ENCODE peak calls at places on chromosomes 11 and 22, in five cellular contexts. Q, M, T, S and E are unnamed samples.
A peak's percentile ranks its signal among the peaks of the same experiment; 100 is the strongest.

GRCh38 chr11:125603207-125603606 is 10.6 kb downstream of the STT3A start:
- DNase-seq in Q (no peak), M (no peak), S (no peak), T (no peak), E (no peak)

GRCh38 chr11:12001152-12001551 is 7.3 kb downstream of the DKK3 start:
- DNase-seq in T (no peak), M (no peak), S (no peak), Q (no peak), E (no peak)

GRCh38 chr11:127133061-127133460 is 132.5 kb upstream of the KIRREL3 start:
- DNase-seq in T (no peak), S (peak; percentile 82), Q (no peak), M (no peak), E (no peak)

GRCh38 chr22:44550666-44551491 is 52.8 kb upstream of the RTL6 start:
- DNase-seq in M (no peak), T (no peak), S (no peak), Q (peak; percentile 16), E (no peak)

GRCh38 chr11:44445500-44446340 is 119.7 kb upstream of the CD82 start:
- DNase-seq in M (no peak), T (no peak), Q (peak; percentile 5), S (peak; percentile 92), E (no peak)

GRCh38 chr22:44442856-44443595 is 55.0 kb downstream of the RTL6 start:
- DNase-seq in Q (no peak), S (no peak), M (no peak), T (no peak), E (no peak)

GRCh38 chr11:132158696-132159095 is 788.3 kb downstream of the NTM start:
- DNase-seq in M (no peak), T (no peak), Q (no peak), S (no peak), E (no peak)

GRCh38 chr11:29634744-29635143 is 382.1 kb downstream of the KCNA4 start:
- DNase-seq in S (no peak), T (no peak), M (no peak), Q (no peak), E (no peak)

GRCh38 chr11:124113890-124114289 is 1.4 kb upstream of the VWA5A start:
- DNase-seq in S (peak; percentile 17), Q (no peak), T (no peak), M (no peak), E (no peak)

GRCh38 chr11:282171-282570 is 4.0 kb downstream of the NLRP6 start:
- DNase-seq in T (no peak), M (no peak), S (no peak), Q (no peak), E (no peak)

GRCh38 chr11:104873252-104873651 is 25.0 kb downstream of the CASP12 start:
- DNase-seq in S (peak; percentile 13), T (peak; percentile 7), Q (no peak), M (peak; percentile 7), E (no peak)

GRCh38 chr11:70298243-70298915 is 27.9 kb downstream of the PPFIA1 start:
- DNase-seq in Q (no peak), M (no peak), S (no peak), T (no peak), E (no peak)

GRCh38 chr11:12693485-12694181 is 19.4 kb downstream of the TEAD1 start:
- DNase-seq in Q (peak; percentile 83), S (peak; percentile 54), T (no peak), M (peak; percentile 22), E (no peak)

GRCh38 chr11:134529212-134530096 is 117.4 kb upstream of the B3GAT1 start:
- DNase-seq in S (no peak), M (no peak), Q (no peak), T (no peak), E (no peak)

GRCh38 chr11:130325691-130326090 is 11.0 kb upstream of the ZBTB44 start:
- DNase-seq in S (no peak), T (no peak), Q (no peak), M (no peak), E (no peak)

GRCh38 chr11:73252577-73253191 is 19.5 kb upstream of the P2RY6 start:
- DNase-seq in M (peak; percentile 42), Q (peak; percentile 58), S (peak; percentile 62), T (no peak), E (peak; percentile 66)

GRCh38 chr22:19903031-19903430 is 38.5 kb upstream of the COMT start:
- DNase-seq in Q (no peak), M (no peak), S (no peak), T (no peak), E (no peak)

GRCh38 chr11:112457532-112457931 is 196.9 kb upstream of the PLET1 start:
- DNase-seq in T (no peak), Q (no peak), M (no peak), S (no peak), E (no peak)

GRCh38 chr11:3001496-3001895 is 9.4 kb upstream of the NAP1L4 start:
- DNase-seq in Q (no peak), S (no peak), M (no peak), T (no peak), E (no peak)

GRCh38 chr11:34750692-34751405 is 130.0 kb downstream of the EHF start:
- DNase-seq in Q (no peak), T (no peak), M (no peak), S (no peak), E (no peak)

GRCh38 chr11:108596701-108597100 is 3.1 kb upstream of the EXPH5 start:
- DNase-seq in T (no peak), S (no peak), Q (no peak), M (no peak), E (no peak)

GRCh38 chr11:107490836-107491235 is 33.2 kb upstream of the CWF19L2 start:
- DNase-seq in Q (no peak), S (no peak), M (no peak), T (no peak), E (no peak)

GRCh38 chr22:48287031-48287430 is 1524.6 kb downstream of the TBC1D22A start:
- DNase-seq in S (no peak), Q (peak; percentile 25), T (no peak), M (no peak), E (no peak)

GRCh38 chr11:92667446-92668165 is 301.8 kb upstream of the MTNR1B start:
- DNase-seq in T (no peak), M (no peak), S (peak; percentile 56), Q (no peak), E (no peak)

GRCh38 chr11:11592146-11592684 is 29.6 kb downstream of the GALNT18 start:
- DNase-seq in Q (no peak), S (no peak), T (no peak), M (no peak), E (no peak)

GRCh38 chr22:21923163-21923561 is 29.5 kb downstream of the PPM1F start:
- DNase-seq in T (no peak), M (no peak), S (no peak), Q (no peak), E (no peak)

GRCh38 chr11:45617886-45618601 is 47.4 kb downstream of the CHST1 start:
- DNase-seq in M (no peak), T (no peak), Q (no peak), S (peak; percentile 45), E (no peak)

GRCh38 chr22:30922151-30922611 is 46.4 kb downstream of the MORC2 start:
- DNase-seq in T (no peak), Q (peak; percentile 23), M (peak; percentile 91), S (no peak), E (no peak)

GRCh38 chr22:17707526-17707925 is 66.7 kb downstream of the BID start:
- DNase-seq in M (no peak), T (no peak), Q (no peak), S (no peak), E (no peak)

GRCh38 chr11:88410056-88410455 is 72.5 kb upstream of the CTSC start:
- DNase-seq in M (no peak), T (no peak), Q (no peak), S (no peak), E (no peak)

DNA sequence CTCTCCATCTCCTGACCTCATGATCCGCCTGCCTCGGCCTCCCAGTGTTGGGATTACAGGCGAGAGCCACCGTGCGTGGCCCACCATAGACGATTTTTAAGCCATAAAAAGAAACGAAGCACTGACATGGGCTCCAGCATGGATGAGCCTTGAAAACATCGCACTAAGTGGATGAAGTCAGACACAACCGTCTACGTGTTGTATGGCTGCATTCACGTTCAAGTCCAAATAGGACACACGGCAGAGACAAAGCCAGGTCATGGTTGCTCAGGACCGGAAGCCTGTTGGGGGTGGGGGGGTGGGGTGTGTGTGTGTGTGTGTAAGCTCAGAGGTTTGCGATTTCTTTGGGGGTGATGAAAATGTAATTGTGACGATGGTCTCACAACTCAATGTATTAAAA is 10.0 kb downstream of the RRP7A start:
- DNase-seq in T (no peak), Q (no peak), M (peak; percentile 54), S (no peak), E (no peak)
- H3K4me2 ChIP-seq in T (no peak overlapping the region), Q (no peak overlapping the region), M (peak overlapping the region; percentile 28), S (no peak overlapping the region), E (no peak overlapping the region)

GRCh38 chr22:47030881-47031627 is 268.6 kb downstream of the TBC1D22A start:
- DNase-seq in S (no peak), Q (no peak), M (no peak), T (no peak), E (no peak)
- H3K4me1 ChIP-seq in S (no peaks in the 10 kb centered on the region), Q (no peaks in the 10 kb centered on the region), M (no peaks in the 10 kb centered on the region), T (no peaks in the 10 kb centered on the region), E (no peaks in the 10 kb centered on the region)

GRCh38 chr22:28885939-28886338 is 2.6 kb downstream of the ZNRF3 start:
- DNase-seq in Q (no peak), M (no peak), T (no peak), S (no peak), E (no peak)
- H3K4me2 ChIP-seq in Q (peak overlapping the region; percentile 81), M (no peak overlapping the region), T (no peak overlapping the region), S (no peak overlapping the region), E (no peak overlapping the region)

GRCh38 chr11:68130121-68130520 is 8.9 kb upstream of the CHKA start:
- DNase-seq in Q (no peak), T (no peak), M (no peak), S (no peak), E (no peak)

GRCh38 chr11:68128682-68129327 is 7.6 kb upstream of the CHKA start:
- DNase-seq in Q (no peak), T (peak; percentile 55), M (no peak), S (peak; percentile 91), E (no peak)

GRCh38 chr11:68122936-68123539 is 1.9 kb upstream of the CHKA start:
- DNase-seq in Q (peak; percentile 63), M (no peak), S (peak; percentile 80), T (no peak), E (no peak)

GRCh38 chr11:68125164-68125563 is 4.0 kb upstream of the CHKA start:
- DNase-seq in S (no peak), Q (no peak), M (no peak), T (peak; percentile 3), E (no peak)

GRCh38 chr11:68127791-68128681 is 6.8 kb upstream of the CHKA start:
- DNase-seq in T (peak; percentile 86), Q (no peak), S (peak; percentile 99), M (no peak), E (no peak)
- H3K4me1 ChIP-seq in T (peaks cover 6% of the 10 kb centered on the region), Q (peaks cover 22% of the 10 kb centered on the region), S (peaks cover 8% of the 10 kb centered on the region), M (peaks cover 7% of the 10 kb centered on the region), E (no peaks in the 10 kb centered on the region)